ENCODE peak calls at places on chromosomes 7 and 10, in five cellular contexts. S is transverse colon, Q is heart left ventricle, U is testis, K is prostate gland. X is an unnamed sample.

GRCh38 chr7:128910569-128910945 is at the start of gene KCP:
- DNase-seq in S (no peak), Q (no peak), U (no peak), K (no peak), X (no peak)

GRCh38 chr7:18715988-18716387 is 220.4 kb downstream of the HDAC9 start:
- DNase-seq in S (no peak), Q (no peak), U (no peak), K (no peak), X (no peak)

GRCh38 chr10:124346831-124347230 is 71.9 kb downstream of the OAT start:
- DNase-seq in S (no peak), Q (no peak), U (no peak), K (no peak), X (no peak)

GRCh38 chr7:136953386-136953785 is 84.9 kb downstream of the CHRM2 start:
- DNase-seq in S (no peak), Q (no peak), U (no peak), K (no peak), X (no peak)

GRCh38 chr7:121076350-121077164 is 88.0 kb downstream of the CPED1 start:
- DNase-seq in S (no peak), Q (no peak), U (no peak), K (no peak), X (no peak)

GRCh38 chr7:38306914-38307313 is 33.5 kb upstream of the TARP start:
- DNase-seq in S (no peak), Q (no peak), U (no peak), K (no peak), X (no peak)

GRCh38 chr10:29142516-29143314 is 146.2 kb upstream of the LYZL1 start:
- DNase-seq in S (no peak), Q (no peak), U (peak), K (no peak), X (no peak)

GRCh38 chr7:53744361-53744760 is 708.9 kb downstream of the POM121L12 start:
- DNase-seq in S (no peak), Q (no peak), U (no peak), K (no peak), X (no peak)

GRCh38 chr10:96840841-96841518 is 8.9 kb downstream of the LCOR start:
- DNase-seq in S (no peak), Q (no peak), U (no peak), K (no peak), X (no peak)

GRCh38 chr10:124745678-124746077 is 1.5 kb upstream of the FAM53B start:
- DNase-seq in S (no peak), Q (no peak), U (no peak), K (peak), X (no peak)

GRCh38 chr10:9274206-9274755 is 1219.8 kb downstream of the GATA3 start:
- DNase-seq in S (no peak), Q (no peak), U (no peak), K (no peak), X (no peak)

GRCh38 chr7:142800103-142800502 is 29.3 kb downstream of the PRSS2 start:
- DNase-seq in S (no peak), Q (no peak), U (no peak), K (no peak), X (no peak)

GRCh38 chr7:30162622-30163124 is 27.9 kb downstream of the MTURN start:
- DNase-seq in S (no peak), Q (no peak), U (no peak), K (no peak), X (no peak)

GRCh38 chr7:111660478-111660877 is 98.2 kb upstream of the IMMP2L start:
- DNase-seq in S (no peak), Q (no peak), U (no peak), K (no peak), X (no peak)

GRCh38 chr10:72063703-72064391 is 24.5 kb downstream of the SPOCK2 start:
- DNase-seq in S (peak), Q (no peak), U (no peak), K (no peak), X (no peak)

GRCh38 chr7:64947252-64948000 is 43.4 kb downstream of the ZNF117 start:
- DNase-seq in S (no peak), Q (no peak), U (no peak), K (no peak), X (no peak)

GRCh38 chr10:130141460-130141859 is 5.3 kb downstream of the GLRX3 start:
- DNase-seq in S (no peak), Q (no peak), U (no peak), K (no peak), X (no peak)

GRCh38 chr7:2037301-2037804 is 195.4 kb downstream of the MAD1L1 start:
- DNase-seq in S (no peak), Q (peak), U (no peak), K (no peak), X (no peak)

GRCh38 chr10:119509909-119510451 is 32.5 kb downstream of the RGS10 start:
- DNase-seq in S (peak), Q (peak), U (no peak), K (peak), X (peak)

GRCh38 chr7:106604303-106604918 is 56.5 kb downstream of the CCDC71L start:
- DNase-seq in S (no peak), Q (no peak), U (no peak), K (no peak), X (no peak)

GRCh38 chr7:90345016-90345415 is 1.5 kb upstream of the GTPBP10 start:
- DNase-seq in S (no peak), Q (no peak), U (no peak), K (no peak), X (no peak)

GRCh38 chr7:90345548-90346319 is 782 bp upstream of the GTPBP10 start:
- DNase-seq in S (peak), Q (no peak), U (peak), K (peak), X (peak)

GRCh38 chr7:90347759-90348158 is 1.2 kb downstream of the GTPBP10 start:
- DNase-seq in S (no peak), Q (no peak), U (no peak), K (no peak), X (no peak)

GRCh38 chr7:90349305-90349704 is 2.8 kb downstream of the GTPBP10 start:
- DNase-seq in S (no peak), Q (no peak), U (no peak), K (no peak), X (no peak)

GRCh38 chr7:90346326-90347125 is at the start of gene GTPBP10:
- DNase-seq in S (peak), Q (peak), U (peak), K (peak), X (peak)
- TF ChIP-seq POLR2A in S (peak), Q (no peak), U (peak), K (peak), X (peak)

GRCh38 chr7:156060925-156061324 is 248.7 kb upstream of the SHH start:
- DNase-seq in S (no peak), Q (no peak), U (no peak), K (no peak), X (no peak)
- TF ChIP-seq POLR2A in S (no peak), Q (no peak), U (no peak), K (no peak), X (no peak)

GRCh38 chr10:7787857-7788639 is at the start of the genes ATP5F1C and KIN:
- DNase-seq in S (peak), Q (peak), U (peak), K (peak), X (peak)
- TF ChIP-seq POLR2A in S (peak), Q (peak), U (no peak), K (peak), X (peak)

DNA sequence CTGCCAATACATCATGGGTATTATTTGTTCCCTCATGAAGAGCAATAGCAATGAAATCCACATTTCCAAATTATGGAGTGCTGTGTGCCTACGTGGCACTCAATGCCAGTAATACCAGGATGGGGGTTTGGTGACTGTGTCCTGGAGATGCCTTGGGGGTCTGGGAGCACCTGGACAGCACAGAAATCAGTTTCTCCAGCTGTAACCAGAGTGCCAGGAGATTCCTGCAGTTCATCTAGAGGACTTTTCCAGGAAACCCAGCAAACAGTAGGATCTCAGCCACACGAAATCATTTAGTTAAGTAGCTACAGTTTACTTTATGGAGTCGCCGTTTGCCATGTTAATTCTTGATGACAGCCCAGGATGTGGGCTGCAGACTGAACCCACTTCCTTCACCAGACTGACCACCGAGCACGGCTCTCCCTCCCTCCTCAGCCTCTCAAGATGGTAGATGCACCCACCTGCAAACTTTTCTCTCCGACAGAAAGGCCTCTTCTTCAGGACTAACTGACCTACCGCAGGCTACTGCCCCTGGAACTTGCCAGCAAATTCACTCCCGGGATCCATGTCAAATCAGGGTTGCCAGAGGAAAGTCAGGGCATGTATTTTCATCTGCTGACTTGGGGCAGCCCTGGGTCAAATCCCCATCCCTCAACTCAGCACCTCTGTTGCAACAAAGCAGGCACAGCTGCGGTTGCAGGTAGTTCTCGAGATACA is 30.3 kb downstream of the MKI67 start:
- DNase-seq in S (no peak), Q (no peak), U (no peak), K (no peak), X (no peak)
- TF ChIP-seq POLR2A in S (no peak), Q (no peak), U (no peak), K (no peak), X (no peak)

GRCh38 chr7:73768661-73769480 is 1.2 kb downstream of the CLDN3 start:
- DNase-seq in S (no peak), Q (no peak), U (no peak), K (no peak), X (no peak)
- TF ChIP-seq POLR2A in S (no peak), Q (no peak), U (no peak), K (no peak), X (no peak)

GRCh38 chr10:5977471-5978370 is at the start of gene IL15RA:
- DNase-seq in S (peak), Q (peak), U (peak), K (peak), X (peak)
- TF ChIP-seq POLR2A in S (peak), Q (no peak), U (no peak), K (peak), X (peak)

DNA sequence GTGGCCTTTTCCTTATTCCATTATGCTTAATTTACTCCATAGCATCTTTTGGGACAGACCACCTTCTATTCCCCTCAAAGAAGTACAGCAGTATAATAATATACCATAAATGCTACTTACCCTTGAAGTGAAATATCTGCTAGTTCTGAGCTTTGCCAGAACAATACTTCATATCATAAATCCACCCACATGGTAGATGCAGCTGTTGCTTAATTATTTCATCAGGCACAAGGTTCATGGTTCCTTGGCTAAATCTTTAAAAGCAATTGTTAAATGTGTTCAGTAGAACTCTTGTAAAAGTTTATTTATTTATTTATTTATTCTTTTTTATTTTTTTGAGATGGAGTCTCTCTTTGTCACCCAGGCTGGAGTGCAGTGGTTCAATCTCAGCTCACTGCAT is 32.9 kb downstream of the CSTF2T start:
- DNase-seq in S (no peak), Q (no peak), U (no peak), K (no peak), X (no peak)
- TF ChIP-seq POLR2A in S (no peak), Q (no peak), U (no peak), K (no peak), X (no peak)